ENCODE peak calls at places on chromosomes 2 and 18, in nine cellular contexts. F is HCEC 1CT; N is sigmoid colon; Z is activated T-cell treated with anti-CD3 and anti-CD28 coated beads, Interleukin-2, amount 50 U/mL, for 72 hours; S is AG08395; L is body of pancreas; P is anterior cingulate cortex; U is germinal center; B is RPMI8226. E is an unnamed sample.

GRCh38 chr2:11774600-11774999 is 28.2 kb downstream of the LPIN1 start:
- DNase-seq in F (no peak), N (peak), Z (no peak), S (no peak), L (no peak), P (no peak), U (no peak), B (no peak), E (no peak)

GRCh38 chr2:167114018-167114417 is 225.7 kb downstream of the XIRP2 start:
- DNase-seq in F (peak), N (no peak), Z (no peak), S (no peak), L (no peak), P (no peak), U (no peak), B (no peak), E (no peak)

GRCh38 chr2:104939570-104940235 is 85.8 kb downstream of the POU3F3 start:
- DNase-seq in F (no peak), N (no peak), Z (no peak), S (no peak), L (peak), P (no peak), U (no peak), B (no peak), E (no peak)

GRCh38 chr2:84873350-84873749 is 7.5 kb downstream of the TRABD2A start:
- DNase-seq in F (no peak), N (peak), Z (no peak), S (no peak), L (no peak), P (no peak), U (no peak), B (no peak), E (no peak)

GRCh38 chr2:176470713-176471112 is 201.5 kb downstream of the MTX2 start:
- DNase-seq in F (no peak), N (no peak), Z (no peak), S (no peak), L (no peak), P (no peak), U (no peak), B (no peak), E (no peak)

GRCh38 chr2:37795938-37796337 is 124.5 kb upstream of the CDC42EP3 start:
- DNase-seq in F (peak), N (no peak), Z (no peak), S (peak), L (no peak), P (no peak), U (no peak), B (no peak), E (no peak)

GRCh38 chr2:118852605-118853128 is 5.2 kb upstream of the EN1 start:
- DNase-seq in F (no peak), N (no peak), Z (no peak), S (no peak), L (no peak), P (no peak), U (no peak), B (peak), E (peak)

GRCh38 chr2:113202305-113203216 is 28.8 kb downstream of the PSD4 start:
- DNase-seq in F (no peak), N (no peak), Z (no peak), S (no peak), L (no peak), P (no peak), U (no peak), B (no peak), E (no peak)

GRCh38 chr2:144519934-144520717 is at the start of gene ZEB2:
- DNase-seq in F (peak), N (peak), Z (peak), S (peak), L (no peak), P (no peak), U (peak), B (peak), E (peak)

GRCh38 chr2:188978291-188979081 is 4.3 kb downstream of the COL3A1 start:
- DNase-seq in F (peak), N (no peak), Z (peak), S (peak), L (no peak), P (no peak), U (no peak), B (peak), E (no peak)

GRCh38 chr18:36539674-36540073 is 242.2 kb downstream of the FHOD3 start:
- DNase-seq in F (no peak), N (no peak), Z (no peak), S (peak), L (no peak), P (no peak), U (no peak), B (no peak), E (no peak)

GRCh38 chr2:48915227-48915626 is 159.7 kb upstream of the LHCGR start:
- DNase-seq in F (no peak), N (no peak), Z (no peak), S (no peak), L (no peak), P (no peak), U (no peak), B (no peak), E (no peak)

GRCh38 chr2:84636080-84636971 is 120.0 kb downstream of the DNAH6 start:
- DNase-seq in F (no peak), N (no peak), Z (no peak), S (no peak), L (no peak), P (no peak), U (no peak), B (no peak), E (no peak)

GRCh38 chr2:47174731-47175361 is 19.7 kb upstream of the STPG4 start:
- DNase-seq in F (peak), N (peak), Z (peak), S (peak), L (peak), P (no peak), U (peak), B (peak), E (peak)

GRCh38 chr2:44291281-44292248 is 16.3 kb downstream of the SLC3A1 start:
- DNase-seq in F (peak), N (no peak), Z (no peak), S (peak), L (peak), P (peak), U (no peak), B (peak), E (no peak)

GRCh38 chr2:204280239-204280638 is 265.0 kb upstream of the PARD3B start:
- DNase-seq in F (no peak), N (no peak), Z (no peak), S (no peak), L (no peak), P (no peak), U (no peak), B (no peak), E (no peak)

GRCh38 chr2:189056200-189057106 is 82.3 kb downstream of the COL3A1 start:
- DNase-seq in F (no peak), N (no peak), Z (no peak), S (no peak), L (no peak), P (no peak), U (no peak), B (no peak), E (no peak)

GRCh38 chr2:19073522-19073921 is 284.9 kb downstream of the OSR1 start:
- DNase-seq in F (peak), N (no peak), Z (no peak), S (peak), L (no peak), P (no peak), U (no peak), B (no peak), E (no peak)